ENCODE peak calls at places on chromosomes 3 and 15, in five cellular contexts. X is activated naive CD4-positive, alpha-beta T cell treated with anti-CD3 and anti-CD28 coated beads, Interleukin-2, amount 50 U/mL, for 16 hours; B is AG09319; R is central memory CD8-positive, alpha-beta T cell; J is tibial artery. E is an unnamed sample.

GRCh38 chr3:14150491-14151230 is 25.8 kb downstream of the TMEM43 start:
- DNase-seq in X (no peak), B (no peak), R (no peak), J (no peak), E (no peak)

GRCh38 chr3:88195951-88196434 is 46.2 kb downstream of the C3orf38 start:
- DNase-seq in X (peak; percentile 12), B (no peak), R (no peak), J (no peak), E (no peak)

GRCh38 chr3:55906896-55907295 is 419.8 kb upstream of the WNT5A start:
- DNase-seq in X (no peak), B (no peak), R (no peak), J (no peak), E (no peak)

GRCh38 chr3:188455748-188456147 is 301.8 kb downstream of the LPP start:
- DNase-seq in X (no peak), B (no peak), R (no peak), J (no peak), E (no peak)

GRCh38 chr3:185153170-185153733 is 392 bp upstream of the C3orf70 start:
- DNase-seq in X (no peak), B (no peak), R (no peak), J (peak; percentile 69), E (no peak)

GRCh38 chr3:4302747-4303146 is 422 bp upstream of the SETMAR start:
- DNase-seq in X (peak; percentile 13), B (no peak), R (no peak), J (no peak), E (no peak)

GRCh38 chr3:116947148-116947547 is 237.6 kb downstream of the TUSC7 start:
- DNase-seq in X (no peak), B (no peak), R (no peak), J (no peak), E (no peak)

GRCh38 chr15:79090487-79091203 is at the start of gene RASGRF1:
- DNase-seq in X (no peak), B (no peak), R (no peak), J (peak; percentile 33), E (no peak)

GRCh38 chr15:94791008-94791407 is 559.6 kb downstream of the MCTP2 start:
- DNase-seq in X (no peak), B (no peak), R (no peak), J (no peak), E (no peak)

GRCh38 chr3:54591157-54591556 is 336.7 kb downstream of the LRTM1 start:
- DNase-seq in X (no peak), B (no peak), R (no peak), J (no peak), E (no peak)

GRCh38 chr3:185807455-185808068 is 17.3 kb downstream of the IGF2BP2 start:
- DNase-seq in X (no peak), B (no peak), R (no peak), J (no peak), E (no peak)

GRCh38 chr3:118884748-118885206 is 149.9 kb downstream of the IGSF11 start:
- DNase-seq in X (peak; percentile 85), B (peak; percentile 5), R (peak; percentile 47), J (peak; percentile 68), E (no peak)

GRCh38 chr3:170555329-170555728 is 30.5 kb downstream of the SLC7A14 start:
- DNase-seq in X (no peak), B (no peak), R (no peak), J (no peak), E (no peak)

GRCh38 chr3:188491276-188491687 is 337.3 kb downstream of the LPP start:
- DNase-seq in X (no peak), B (no peak), R (no peak), J (no peak), E (no peak)

GRCh38 chr3:61997112-61997511 is 376.2 kb downstream of the FEZF2 start:
- DNase-seq in X (no peak), B (no peak), R (no peak), J (no peak), E (no peak)

GRCh38 chr3:179526989-179527391 is 35.7 kb upstream of the ACTL6A start:
- DNase-seq in X (no peak), B (peak; percentile 25), R (no peak), J (peak; percentile 67), E (peak; percentile 93)

GRCh38 chr3:183845090-183845489 is 19.7 kb upstream of the MAP6D1 start:
- DNase-seq in X (no peak), B (no peak), R (no peak), J (no peak), E (no peak)

GRCh38 chr3:25468866-25469319 is 40.8 kb downstream of the RARB start:
- DNase-seq in X (no peak), B (peak; percentile 74), R (no peak), J (peak; percentile 87), E (no peak)

GRCh38 chr15:95996494-95996893 is 334.0 kb upstream of the NR2F2 start:
- DNase-seq in X (no peak), B (no peak), R (no peak), J (no peak), E (no peak)

GRCh38 chr3:10145685-10146084 is 4.1 kb downstream of the VHL start:
- DNase-seq in X (no peak), B (no peak), R (no peak), J (no peak), E (no peak)

GRCh38 chr3:154193174-154193573 is 72.0 kb downstream of the ARHGEF26 start:
- DNase-seq in X (no peak), B (no peak), R (no peak), J (no peak), E (no peak)

GRCh38 chr3:174170248-174170647 is 688.9 kb upstream of the NAALADL2 start:
- DNase-seq in X (no peak), B (no peak), R (no peak), J (no peak), E (no peak)

GRCh38 chr3:143771258-143771657 is 77.0 kb downstream of the SLC9A9 start:
- DNase-seq in X (no peak), B (no peak), R (no peak), J (no peak), E (no peak)

GRCh38 chr3:139418144-139418543 is 28.7 kb upstream of the COPB2 start:
- DNase-seq in X (no peak), B (no peak), R (no peak), J (no peak), E (no peak)

E was measured in SK-N-MC.